ENCODE peak calls at places on chromosome 18, in ten cellular contexts. R, W, D, S, P, I, E, L, V and X are unnamed samples.

GRCh38 chr18:60549338-60549960 is 176.9 kb upstream of the MC4R start:
- DNase-seq in I (no peak), E (peak; percentile 54), P (no peak), R (peak; percentile 15), L (peak; percentile 78), V (peak; percentile 28), D (peak; percentile 60), S (peak; percentile 58), W (peak; percentile 79), X (no peak)

GRCh38 chr18:7624697-7625096 is 57.6 kb downstream of the PTPRM start:
- DNase-seq in P (no peak), R (no peak), L (no peak), V (no peak), W (no peak), S (no peak), E (no peak), I (no peak), D (no peak), X (no peak)

GRCh38 chr18:36176739-36177138 is 10.6 kb upstream of the MOCOS start:
- DNase-seq in R (no peak), S (no peak), P (no peak), I (no peak), L (peak; percentile 56), V (no peak), W (peak; percentile 19), E (no peak), D (no peak), X (no peak)

GRCh38 chr18:35282353-35282752 is 7.7 kb downstream of the ZSCAN30 start:
- DNase-seq in V (no peak), E (peak; percentile 44), D (peak; percentile 57), W (peak; percentile 90), R (no peak), P (no peak), I (no peak), S (no peak), L (peak; percentile 95), X (no peak)

GRCh38 chr18:63249781-63250180 is 69.8 kb downstream of the BCL2 start:
- DNase-seq in E (no peak), W (no peak), S (no peak), L (no peak), V (no peak), P (peak; percentile 50), R (no peak), D (no peak), I (no peak), X (no peak)

GRCh38 chr18:59616501-59616900 is 80.7 kb downstream of the CCBE1 start:
- DNase-seq in V (no peak), E (no peak), L (no peak), I (no peak), P (no peak), R (no peak), W (no peak), D (no peak), S (no peak), X (no peak)

GRCh38 chr18:58611471-58612131 is 17.3 kb downstream of the ALPK2 start:
- DNase-seq in R (peak; percentile 27), V (no peak), W (peak; percentile 70), L (no peak), I (no peak), S (peak; percentile 20), D (peak; percentile 21), P (no peak), E (no peak), X (no peak)

GRCh38 chr18:46448347-46448746 is 208.7 kb downstream of the LOXHD1 start:
- DNase-seq in I (no peak), D (no peak), P (no peak), V (no peak), S (no peak), L (no peak), E (no peak), W (no peak), R (no peak), X (no peak)

GRCh38 chr18:34322365-34323289 is 97.9 kb upstream of the NOL4 start:
- DNase-seq in W (peak; percentile 60), I (no peak), S (peak; percentile 51), E (no peak), L (peak; percentile 57), D (no peak), P (no peak), R (no peak), V (peak; percentile 66), X (no peak)

GRCh38 chr18:26262156-26262555 is 35.9 kb downstream of the TAF4B start:
- DNase-seq in W (no peak), I (no peak), E (no peak), P (no peak), R (no peak), D (no peak), V (no peak), S (no peak), L (no peak), X (no peak)

GRCh38 chr18:24373331-24373730 is 24.3 kb downstream of the OSBPL1A start:
- DNase-seq in R (no peak), D (no peak), P (no peak), W (no peak), I (no peak), V (no peak), L (peak; percentile 64), E (no peak), S (no peak), X (no peak)

GRCh38 chr18:59748628-59749360 is 51.6 kb upstream of the CCBE1 start:
- DNase-seq in V (no peak), S (peak; percentile 41), E (peak; percentile 34), P (no peak), W (peak; percentile 50), R (no peak), I (no peak), D (peak; percentile 79), L (peak; percentile 93), X (no peak)

GRCh38 chr18:23422751-23423418 is 30.2 kb upstream of the RIOK3 start:
- DNase-seq in E (no peak), P (no peak), I (no peak), S (peak; percentile 56), R (no peak), D (no peak), W (peak; percentile 46), V (no peak), L (peak; percentile 16), X (no peak)

GRCh38 chr18:12652861-12653401 is 5.0 kb downstream of the SPIRE1 start:
- DNase-seq in S (no peak), P (no peak), I (no peak), V (no peak), R (no peak), E (peak; percentile 52), D (no peak), L (peak; percentile 46), W (peak; percentile 77), X (no peak)

GRCh38 chr18:46158498-46158897 is 54.3 kb downstream of the HAUS1 start:
- DNase-seq in I (no peak), D (no peak), P (no peak), E (no peak), V (no peak), R (no peak), L (peak; percentile 26), W (no peak), S (no peak), X (no peak)

GRCh38 chr18:58754544-58755068 is 83.3 kb downstream of the MALT1 start:
- DNase-seq in V (no peak), E (no peak), D (no peak), S (no peak), P (no peak), R (no peak), W (peak; percentile 43), L (no peak), I (no peak), X (no peak)

GRCh38 chr18:32956591-32957310 is 183.9 kb upstream of the KLHL14 start:
- DNase-seq in I (no peak), V (no peak), S (no peak), W (peak; percentile 32), E (peak; percentile 0), R (no peak), D (no peak), L (peak; percentile 18), P (no peak), X (no peak)
- TF ChIP-seq CTCF in I (no peak), V (no peak), S (no peak), W (peak; percentile 17), E (peak; percentile 23), R (peak; percentile 46), D (no peak), L (peak; percentile 4), P (no peak), X (peak; percentile 59)

GRCh38 chr18:61583548-61583947 is 250.3 kb downstream of the CDH20 start:
- DNase-seq in W (no peak), S (no peak), L (no peak), P (no peak), R (no peak), I (no peak), D (no peak), E (no peak), V (no peak), X (no peak)
- TF ChIP-seq CTCF in W (no peak), S (no peak), L (no peak), P (no peak), R (no peak), I (no peak), D (no peak), E (no peak), V (no peak), X (no peak)

GRCh38 chr18:9474103-9474982 is 970 bp upstream of the RALBP1 start:
- DNase-seq in V (no peak), D (peak; percentile 32), P (no peak), I (no peak), W (peak; percentile 87), R (no peak), E (peak; percentile 44), L (peak; percentile 73), S (peak; percentile 79), X (no peak)
- TF ChIP-seq CTCF in V (no peak), D (no peak), P (no peak), I (no peak), W (peak; percentile 19), R (no peak), E (no peak), L (no peak), S (no peak), X (peak; percentile 23)

DNA sequence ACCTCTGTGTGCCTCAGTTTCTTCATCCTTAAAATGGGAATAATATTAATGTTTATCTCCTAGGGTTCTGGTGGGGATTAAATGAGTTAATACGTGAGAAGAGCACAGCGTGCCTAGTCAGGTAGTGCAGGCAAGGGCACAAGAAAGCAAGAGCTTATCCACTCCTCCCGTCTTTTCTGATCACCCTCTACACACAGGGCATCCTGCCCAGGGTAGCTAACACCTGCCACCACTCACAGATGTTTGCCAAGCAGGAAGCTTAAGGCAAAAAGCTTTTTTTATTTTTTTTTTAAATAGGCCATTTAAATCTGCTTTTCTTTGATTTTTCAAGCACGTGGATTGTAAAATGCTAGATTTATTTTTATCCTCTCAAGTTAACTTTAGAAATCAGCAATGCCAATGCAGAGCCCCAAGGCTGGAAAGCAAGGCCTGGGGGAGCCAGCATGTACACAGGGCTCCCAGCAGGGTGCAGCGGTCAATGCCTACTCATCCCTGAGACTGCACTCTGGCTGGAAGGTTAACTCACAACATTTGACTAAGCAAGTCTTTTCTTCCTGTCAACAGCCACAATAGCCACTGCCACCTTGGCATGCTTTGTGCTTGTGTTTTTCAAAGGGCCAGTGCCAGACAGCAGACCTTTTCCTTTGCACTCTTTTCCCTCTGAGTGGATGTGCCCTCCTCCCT is 86.5 kb upstream of the ACAA2 start:
- DNase-seq in D (no peak), L (no peak), V (no peak), S (no peak), P (no peak), I (no peak), E (no peak), W (no peak), R (no peak), X (no peak)
- TF ChIP-seq CTCF in D (no peak), L (no peak), V (peak; percentile 40), S (no peak), P (no peak), I (no peak), E (no peak), W (no peak), R (no peak), X (peak; percentile 39)

GRCh38 chr18:75884728-75885127 is 457.2 kb upstream of the SMIM21 start:
- DNase-seq in E (no peak), S (no peak), L (no peak), D (no peak), I (no peak), P (no peak), W (no peak), V (no peak), R (no peak), X (no peak)
- TF ChIP-seq CTCF in E (no peak), S (no peak), L (no peak), D (no peak), I (no peak), P (no peak), W (no peak), V (no peak), R (peak; percentile 54), X (no peak)